ENCODE peak calls at places on chromosomes 4 and X, in five cellular contexts. One of them, this sample, is unnamed.

GRCh38 chr4:90025248-90025647 is 101.9 kb upstream of the CCSER1 start:
- DNase-seq in C1 segment of cervical spinal cord: no peak
- DNase-seq in NCI-H460: no peak
- DNase-seq in HCEC 1CT: no peak
- DNase-seq in fibroblast of lung: peak; percentile 6
- DNase-seq in this sample: peak; percentile 27

GRCh38 chrX:7985568-7985967 is 58.4 kb upstream of the PNPLA4 start:
- DNase-seq in C1 segment of cervical spinal cord: no peak
- DNase-seq in NCI-H460: no peak
- DNase-seq in HCEC 1CT: no peak
- DNase-seq in fibroblast of lung: peak; percentile 74
- DNase-seq in this sample: peak; percentile 85

GRCh38 chr4:78707793-78708192 is 68.4 kb upstream of the BMP2K start:
- DNase-seq in C1 segment of cervical spinal cord: no peak
- DNase-seq in NCI-H460: no peak
- DNase-seq in HCEC 1CT: no peak
- DNase-seq in fibroblast of lung: no peak
- DNase-seq in this sample: no peak

GRCh38 chrX:107840971-107841370 is 15.3 kb downstream of the MID2 start:
- DNase-seq in C1 segment of cervical spinal cord: no peak
- DNase-seq in NCI-H460: no peak
- DNase-seq in HCEC 1CT: no peak
- DNase-seq in fibroblast of lung: no peak
- DNase-seq in this sample: no peak

GRCh38 chr4:56261027-56261426 is 126.3 kb downstream of the AASDH start:
- DNase-seq in C1 segment of cervical spinal cord: no peak
- DNase-seq in NCI-H460: no peak
- DNase-seq in HCEC 1CT: no peak
- DNase-seq in fibroblast of lung: no peak
- DNase-seq in this sample: no peak

GRCh38 chr4:26812049-26812729 is 48.5 kb upstream of the STIM2 start:
- DNase-seq in C1 segment of cervical spinal cord: no peak
- DNase-seq in NCI-H460: no peak
- DNase-seq in HCEC 1CT: no peak
- DNase-seq in fibroblast of lung: no peak
- DNase-seq in this sample: peak; percentile 54

GRCh38 chr4:151676301-151676700 is 84.5 kb downstream of the GATB start:
- DNase-seq in C1 segment of cervical spinal cord: no peak
- DNase-seq in NCI-H460: no peak
- DNase-seq in HCEC 1CT: peak; percentile 56
- DNase-seq in fibroblast of lung: peak; percentile 87
- DNase-seq in this sample: peak; percentile 80

GRCh38 chr4:20422398-20422797 is 170.7 kb downstream of the SLIT2 start:
- DNase-seq in C1 segment of cervical spinal cord: no peak
- DNase-seq in NCI-H460: peak; percentile 33
- DNase-seq in HCEC 1CT: peak; percentile 25
- DNase-seq in fibroblast of lung: peak; percentile 42
- DNase-seq in this sample: peak; percentile 42

GRCh38 chrX:39309018-39309620 is 507.9 kb downstream of the MID1IP1 start:
- DNase-seq in C1 segment of cervical spinal cord: no peak
- DNase-seq in NCI-H460: no peak
- DNase-seq in HCEC 1CT: no peak
- DNase-seq in fibroblast of lung: peak; percentile 75
- DNase-seq in this sample: peak; percentile 0

GRCh38 chr4:37068580-37068979 is 176.0 kb upstream of the NWD2 start:
- DNase-seq in C1 segment of cervical spinal cord: no peak
- DNase-seq in NCI-H460: no peak
- DNase-seq in HCEC 1CT: no peak
- DNase-seq in fibroblast of lung: no peak
- DNase-seq in this sample: no peak

GRCh38 chr4:171516694-171517093 is 296.5 kb upstream of the GALNTL6 start:
- DNase-seq in C1 segment of cervical spinal cord: no peak
- DNase-seq in NCI-H460: no peak
- DNase-seq in HCEC 1CT: no peak
- DNase-seq in fibroblast of lung: no peak
- DNase-seq in this sample: no peak

GRCh38 chrX:132406106-132406505 is 82.7 kb downstream of the MBNL3 start:
- DNase-seq in C1 segment of cervical spinal cord: no peak
- DNase-seq in NCI-H460: no peak
- DNase-seq in HCEC 1CT: no peak
- DNase-seq in fibroblast of lung: no peak
- DNase-seq in this sample: no peak

GRCh38 chr4:121146530-121146929 is 17.6 kb downstream of the TNIP3 start:
- DNase-seq in C1 segment of cervical spinal cord: no peak
- DNase-seq in NCI-H460: no peak
- DNase-seq in HCEC 1CT: no peak
- DNase-seq in fibroblast of lung: peak; percentile 91
- DNase-seq in this sample: no peak

GRCh38 chr4:134544303-134544761 is 342.7 kb upstream of the PABPC4L start:
- DNase-seq in C1 segment of cervical spinal cord: no peak
- DNase-seq in NCI-H460: no peak
- DNase-seq in HCEC 1CT: no peak
- DNase-seq in fibroblast of lung: peak; percentile 80
- DNase-seq in this sample: peak; percentile 64

GRCh38 chrX:1673337-1673736 is 58.5 kb downstream of the ASMT start:
- DNase-seq in C1 segment of cervical spinal cord: no peak
- DNase-seq in NCI-H460: peak; percentile 58
- DNase-seq in HCEC 1CT: no peak
- DNase-seq in fibroblast of lung: no peak
- DNase-seq in this sample: peak; percentile 43

GRCh38 chrX:48835524-48836329 is at the start of gene PCSK1N:
- DNase-seq in C1 segment of cervical spinal cord: peak; percentile 11
- DNase-seq in NCI-H460: no peak
- DNase-seq in HCEC 1CT: no peak
- DNase-seq in fibroblast of lung: peak; percentile 18
- DNase-seq in this sample: no peak

GRCh38 chr4:143343276-143343831 is 6.7 kb downstream of the GAB1 start:
- DNase-seq in C1 segment of cervical spinal cord: no peak
- DNase-seq in NCI-H460: no peak
- DNase-seq in HCEC 1CT: no peak
- DNase-seq in fibroblast of lung: no peak
- DNase-seq in this sample: no peak

GRCh38 chr4:78560296-78560963 is 8.9 kb downstream of the ANXA3 start:
- DNase-seq in C1 segment of cervical spinal cord: no peak
- DNase-seq in NCI-H460: peak; percentile 64
- DNase-seq in HCEC 1CT: peak; percentile 81
- DNase-seq in fibroblast of lung: peak; percentile 95
- DNase-seq in this sample: peak; percentile 84

GRCh38 chr4:82372502-82372873 is 1.3 kb downstream of the HNRNPD start:
- DNase-seq in C1 segment of cervical spinal cord: peak; percentile 25
- DNase-seq in NCI-H460: no peak
- DNase-seq in HCEC 1CT: peak; percentile 8
- DNase-seq in fibroblast of lung: no peak
- DNase-seq in this sample: peak; percentile 58

GRCh38 chr4:119227690-119228089 is 15.2 kb downstream of the USP53 start:
- DNase-seq in C1 segment of cervical spinal cord: no peak
- DNase-seq in NCI-H460: no peak
- DNase-seq in HCEC 1CT: peak; percentile 22
- DNase-seq in fibroblast of lung: peak; percentile 60
- DNase-seq in this sample: no peak

This sample was measured in HT1080.